ENCODE peak calls at places on chromosomes 6 and 20, in four cellular contexts. V is NCI-H1092 treated with DMSO at 0.1 percent for 48 hours, L is D721Med, E is K562. U is an unnamed sample.

GRCh38 chr6:52570291-52570700 is 6.6 kb downstream of the TRAM2 start:
- DNase-seq in V (peak; percentile 2), L (no peak), E (no peak), U (no peak)

GRCh38 chr6:19180348-19181073 is 656.7 kb upstream of the ID4 start:
- DNase-seq in V (no peak), L (no peak), E (no peak), U (no peak)

GRCh38 chr20:44402391-44403193 is 47.1 kb downstream of the HNF4A start:
- DNase-seq in V (no peak), L (no peak), E (no peak), U (no peak)

GRCh38 chr20:53708129-53708968 is 114.7 kb upstream of the ZNF217 start:
- DNase-seq in V (no peak), L (no peak), E (no peak), U (peak; percentile 87)

GRCh38 chr6:39228111-39228971 is 934 bp downstream of the KCNK5 start:
- DNase-seq in V (no peak), L (peak; percentile 26), E (no peak), U (no peak)

GRCh38 chr6:6968357-6968730 is 139.4 kb upstream of the RREB1 start:
- DNase-seq in V (no peak), L (no peak), E (peak; percentile 29), U (no peak)

GRCh38 chr6:132950556-132950955 is 136.2 kb downstream of the RPS12 start:
- DNase-seq in V (peak; percentile 12), L (no peak), E (no peak), U (no peak)

GRCh38 chr6:165884813-165885765 is 222.0 kb upstream of the PDE10A start:
- DNase-seq in V (peak; percentile 78), L (no peak), E (peak; percentile 78), U (peak; percentile 64)

GRCh38 chr6:46090115-46091079 is 39.4 kb upstream of the ENPP4 start:
- DNase-seq in V (peak; percentile 62), L (peak; percentile 38), E (peak; percentile 72), U (peak; percentile 27)

GRCh38 chr6:159117031-159117430 is 52.2 kb upstream of the FNDC1 start:
- DNase-seq in V (no peak), L (no peak), E (no peak), U (no peak)

GRCh38 chr6:44119704-44120262 is 7.5 kb downstream of the MRPL14 start:
- DNase-seq in V (no peak), L (no peak), E (no peak), U (no peak)

GRCh38 chr6:37103169-37104039 is 66.5 kb upstream of the PIM1 start:
- DNase-seq in V (peak; percentile 91), L (no peak), E (peak; percentile 97), U (no peak)

GRCh38 chr20:64247312-64247627 is 8.3 kb upstream of the PCMTD2 start:
- DNase-seq in V (no peak), L (no peak), E (no peak), U (no peak)

GRCh38 chr20:31543966-31544598 is 29.8 kb downstream of the HM13 start:
- DNase-seq in V (no peak), L (no peak), E (no peak), U (peak; percentile 79)

GRCh38 chr6:55963301-55963700 is 87.9 kb upstream of the BMP5 start:
- DNase-seq in V (no peak), L (no peak), E (no peak), U (no peak)

GRCh38 chr20:57696401-57696961 is 13.3 kb downstream of the PMEPA1 start:
- DNase-seq in V (no peak), L (no peak), E (no peak), U (no peak)

GRCh38 chr20:18506744-18507143 is 996 bp upstream of the SEC23B start:
- DNase-seq in V (no peak), L (no peak), E (no peak), U (no peak)

GRCh38 chr20:53040678-53041674 is 68.8 kb downstream of the TSHZ2 start:
- DNase-seq in V (peak; percentile 97), L (no peak), E (peak; percentile 8), U (no peak)